ENCODE peak calls at places on chromosome 11, in eight cellular contexts. V is left ventricle myocardium inferior, B is cardiac muscle cell, W is foreskin fibroblast, D is pancreas, P is osteoblast, L is fibroblast of lung, T is A549. J is an unnamed sample.
A peak's percentile ranks its signal among the peaks of the same experiment; 100 is the strongest.

GRCh38 chr11:44752262-44752661 is 25.5 kb downstream of the TSPAN18 start:
- DNase-seq in T (no peak), B (no peak), V (no peak), D (no peak), W (no peak), P (no peak), L (no peak), J (no peak)

GRCh38 chr11:46827995-46828394 is 18.1 kb downstream of the CKAP5 start:
- DNase-seq in D (no peak), L (no peak), W (peak; percentile 43), T (no peak), V (no peak), P (no peak), B (no peak), J (no peak)

GRCh38 chr11:126917531-126918204 is 82.9 kb downstream of the KIRREL3 start:
- DNase-seq in T (peak; percentile 52), D (no peak), P (peak; percentile 89), V (no peak), B (no peak), W (peak; percentile 91), L (peak; percentile 99), J (no peak)

GRCh38 chr11:74672956-74673895 is 58.0 kb downstream of the CHRDL2 start:
- DNase-seq in P (peak; percentile 96), D (peak; percentile 74), V (peak; percentile 83), L (peak; percentile 97), B (no peak), W (peak; percentile 96), T (peak; percentile 86), J (peak; percentile 51)

GRCh38 chr11:75966546-75967287 is 151.7 kb downstream of the UVRAG start:
- DNase-seq in L (peak; percentile 71), W (peak; percentile 90), P (peak; percentile 71), V (no peak), D (no peak), T (peak; percentile 18), B (no peak), J (no peak)

GRCh38 chr11:131656179-131656838 is 285.9 kb downstream of the NTM start:
- DNase-seq in D (no peak), B (no peak), L (no peak), T (no peak), W (no peak), P (peak; percentile 29), V (no peak), J (no peak)

GRCh38 chr11:72776117-72776843 is 17.6 kb downstream of the STARD10 start:
- DNase-seq in L (no peak), W (no peak), T (no peak), D (no peak), P (peak; percentile 32), V (no peak), B (no peak), J (no peak)

GRCh38 chr11:74185285-74185684 is 14.2 kb downstream of the PPME1 start:
- DNase-seq in D (no peak), P (no peak), W (no peak), V (no peak), L (no peak), T (no peak), B (no peak), J (no peak)

GRCh38 chr11:47376183-47376542 is 2.2 kb downstream of the SPI1 start:
- DNase-seq in D (no peak), P (peak; percentile 57), W (no peak), T (no peak), L (no peak), V (no peak), B (no peak), J (no peak)

GRCh38 chr11:8814209-8814922 is 96.6 kb upstream of the AKIP1 start:
- DNase-seq in P (no peak), W (peak; percentile 37), V (no peak), B (no peak), D (no peak), T (no peak), L (peak; percentile 88), J (no peak)

GRCh38 chr11:62556102-62556871 is 9.7 kb upstream of the AHNAK start:
- DNase-seq in D (peak; percentile 70), V (peak; percentile 87), T (peak; percentile 99), P (peak; percentile 98), L (peak; percentile 92), B (peak; percentile 87), W (peak; percentile 100), J (peak; percentile 76)

GRCh38 chr11:63769044-63769718 is 606 bp upstream of the ZFTA start:
- DNase-seq in W (peak; percentile 77), D (peak; percentile 40), B (peak; percentile 51), T (no peak), P (peak; percentile 97), V (peak; percentile 51), L (peak; percentile 41), J (peak; percentile 72)

GRCh38 chr11:43853766-43854165 is 26.9 kb upstream of the ALKBH3 start:
- DNase-seq in L (no peak), W (no peak), T (no peak), D (no peak), P (no peak), B (no peak), V (no peak), J (no peak)

GRCh38 chr11:78783301-78783700 is 208.6 kb upstream of the NARS2 start:
- DNase-seq in B (no peak), L (peak; percentile 9), V (no peak), T (no peak), P (no peak), D (no peak), W (no peak), J (no peak)

GRCh38 chr11:69942333-69942820 is 123.2 kb upstream of the FGF3 start:
- DNase-seq in D (no peak), B (no peak), L (no peak), V (no peak), W (no peak), P (no peak), T (no peak), J (no peak)

GRCh38 chr11:77054018-77054417 is 12.8 kb upstream of the CAPN5 start:
- DNase-seq in D (no peak), V (no peak), L (no peak), T (no peak), B (no peak), P (no peak), W (no peak), J (no peak)

GRCh38 chr11:70853103-70853830 is 399.1 kb downstream of the SHANK2 start:
- DNase-seq in B (no peak), D (no peak), P (no peak), T (no peak), W (no peak), V (no peak), L (no peak), J (no peak)

GRCh38 chr11:74009675-74010305 is 905 bp upstream of the UCP3 start:
- DNase-seq in W (no peak), T (no peak), L (no peak), D (no peak), B (no peak), V (no peak), P (no peak), J (no peak)

GRCh38 chr11:65316979-65317786 is 2.5 kb downstream of the CDC42EP2 start:
- DNase-seq in W (peak; percentile 93), T (no peak), V (peak; percentile 85), P (peak; percentile 80), D (peak; percentile 37), B (no peak), L (peak; percentile 74), J (no peak)

GRCh38 chr11:37474889-37475288 is 876.9 kb upstream of the RAG2 start:
- DNase-seq in D (no peak), W (peak; percentile 21), P (no peak), B (no peak), T (no peak), V (no peak), L (no peak), J (no peak)

GRCh38 chr11:95089620-95090542 is at the start of gene ENDOD1:
- DNase-seq in L (peak; percentile 84), T (peak; percentile 45), P (peak; percentile 97), V (peak; percentile 83), D (peak; percentile 84), W (peak; percentile 96), B (peak; percentile 89), J (peak; percentile 86)
- TF ChIP-seq CTCF in L (no peak), T (no peak), P (no peak), V (no peak), D (no peak), W (no peak), B (peak; percentile 10), J (peak; percentile 31)

GRCh38 chr11:11966826-11967668 is 41.4 kb downstream of the DKK3 start:
- DNase-seq in L (no peak), W (peak; percentile 63), D (peak; percentile 78), V (peak; percentile 79), T (peak; percentile 90), B (peak; percentile 81), P (peak; percentile 94), J (peak; percentile 77)
- TF ChIP-seq CTCF in L (peak; percentile 72), W (peak; percentile 68), D (peak; percentile 63), V (peak; percentile 87), T (peak; percentile 56), B (peak; percentile 77), P (peak; percentile 85), J (peak; percentile 86)

GRCh38 chr11:34869425-34869824 is 46.8 kb downstream of the APIP start:
- DNase-seq in L (no peak), B (no peak), P (no peak), D (no peak), T (no peak), V (no peak), W (peak; percentile 27), J (no peak)
- TF ChIP-seq CTCF in L (peak; percentile 16), B (no peak), P (peak; percentile 29), D (no peak), T (no peak), V (no peak), W (no peak), J (peak; percentile 50)

DNA sequence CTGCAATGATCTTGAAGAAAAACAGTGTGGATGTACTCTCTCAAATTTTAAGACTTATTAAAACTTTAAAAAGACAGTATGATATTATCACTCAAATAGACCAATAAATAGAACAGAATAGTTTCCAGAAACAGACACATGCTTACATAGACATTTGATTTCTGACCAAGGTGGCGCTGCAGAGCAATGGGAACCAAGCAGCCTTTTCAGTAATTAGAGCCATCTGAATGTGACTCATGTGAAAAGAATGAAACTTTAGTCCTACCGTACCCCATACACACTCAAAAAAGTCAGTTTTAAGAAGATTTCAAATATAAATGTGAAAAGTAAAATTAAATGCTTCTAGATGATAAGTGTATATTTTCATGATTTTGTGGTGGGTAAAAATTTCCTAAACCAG is 74.2 kb upstream of the MS4A8 start:
- DNase-seq in V (no peak), W (peak; percentile 21), L (peak; percentile 2), P (no peak), T (no peak), D (peak; percentile 46), B (peak; percentile 39), J (no peak)
- TF ChIP-seq CTCF in V (no peak), W (no peak), L (no peak), P (peak; percentile 37), T (no peak), D (no peak), B (peak; percentile 14), J (peak; percentile 50)

DNA sequence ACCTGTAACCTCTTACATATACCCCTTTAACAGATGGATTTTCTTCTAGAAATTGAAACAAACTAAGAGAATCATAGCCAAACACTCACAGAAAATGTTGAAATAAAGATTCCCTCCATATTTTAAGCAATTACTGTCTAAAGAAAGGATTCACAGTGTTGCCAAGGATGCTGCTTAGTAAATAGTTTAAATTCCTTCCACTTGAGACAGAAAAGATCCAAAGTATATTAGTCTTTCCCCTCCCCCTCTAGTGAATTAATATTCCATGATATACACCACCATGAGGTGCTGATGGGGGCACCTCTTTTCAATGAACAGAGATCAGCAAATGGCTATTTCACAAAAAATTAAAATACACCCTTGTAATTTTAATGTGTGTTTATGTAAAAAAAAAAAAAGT is 186.8 kb downstream of the SOX6 start:
- DNase-seq in D (no peak), P (no peak), B (no peak), W (no peak), T (no peak), L (peak; percentile 34), V (no peak), J (no peak)
- TF ChIP-seq CTCF in D (no peak), P (no peak), B (no peak), W (no peak), T (no peak), L (peak; percentile 14), V (no peak), J (peak; percentile 61)